ENCODE peak calls at places on chromosome 5, in four cellular contexts. One of them, this sample, is unnamed.

GRCh38 chr5:14503017-14503680 is 78.4 kb upstream of the OTULINL start:
- DNase-seq in PC-3: no peak
- DNase-seq in GM12878: no peak
- DNase-seq in psoas muscle: no peak
- DNase-seq in this sample: no peak

GRCh38 chr5:134526483-134527155 is 1.1 kb downstream of the JADE2 start:
- DNase-seq in GM12878: no peak
- DNase-seq in PC-3: peak; percentile 72
- DNase-seq in psoas muscle: peak; percentile 90
- DNase-seq in this sample: peak; percentile 95

GRCh38 chr5:23343121-23343520 is 164.3 kb upstream of the PRDM9 start:
- DNase-seq in psoas muscle: no peak
- DNase-seq in GM12878: no peak
- DNase-seq in PC-3: no peak
- DNase-seq in this sample: no peak

GRCh38 chr5:97923997-97924396 is 741.0 kb upstream of the RIOK2 start:
- DNase-seq in GM12878: peak; percentile 45
- DNase-seq in psoas muscle: no peak
- DNase-seq in PC-3: no peak
- DNase-seq in this sample: no peak

GRCh38 chr5:168128556-168128955 is 162.9 kb upstream of the WWC1 start:
- DNase-seq in PC-3: no peak
- DNase-seq in GM12878: no peak
- DNase-seq in psoas muscle: no peak
- DNase-seq in this sample: no peak

GRCh38 chr5:123178693-123179092 is 89.7 kb downstream of the PRDM6 start:
- DNase-seq in psoas muscle: no peak
- DNase-seq in GM12878: no peak
- DNase-seq in PC-3: no peak
- DNase-seq in this sample: no peak

GRCh38 chr5:1554410-1554967 is 30.7 kb upstream of the LPCAT1 start:
- DNase-seq in PC-3: no peak
- DNase-seq in psoas muscle: no peak
- DNase-seq in GM12878: no peak
- DNase-seq in this sample: no peak

GRCh38 chr5:171523781-171524180 is 104.3 kb downstream of the FGF18 start:
- DNase-seq in PC-3: no peak
- DNase-seq in psoas muscle: no peak
- DNase-seq in GM12878: no peak
- DNase-seq in this sample: no peak

GRCh38 chr5:173847102-173847501 is 41.0 kb upstream of the CPEB4 start:
- DNase-seq in GM12878: no peak
- DNase-seq in PC-3: no peak
- DNase-seq in psoas muscle: no peak
- DNase-seq in this sample: no peak

GRCh38 chr5:58800410-58800809 is 217.5 kb downstream of the RAB3C start:
- DNase-seq in GM12878: no peak
- DNase-seq in psoas muscle: no peak
- DNase-seq in PC-3: no peak
- DNase-seq in this sample: peak; percentile 24

GRCh38 chr5:53339962-53340540 is 140.4 kb upstream of the FST start:
- DNase-seq in GM12878: no peak
- DNase-seq in psoas muscle: no peak
- DNase-seq in PC-3: no peak
- DNase-seq in this sample: no peak

GRCh38 chr5:116759860-116760644 is 185.4 kb upstream of the SEMA6A start:
- DNase-seq in GM12878: no peak
- DNase-seq in PC-3: no peak
- DNase-seq in psoas muscle: peak; percentile 76
- DNase-seq in this sample: no peak

GRCh38 chr5:137624786-137625349 is 111.0 kb downstream of the KLHL3 start:
- DNase-seq in psoas muscle: peak; percentile 57
- DNase-seq in GM12878: no peak
- DNase-seq in PC-3: no peak
- DNase-seq in this sample: no peak

GRCh38 chr5:100877277-100877676 is 25.8 kb downstream of the ST8SIA4 start:
- DNase-seq in psoas muscle: no peak
- DNase-seq in PC-3: peak; percentile 77
- DNase-seq in GM12878: no peak
- DNase-seq in this sample: no peak

GRCh38 chr5:135433626-135434426 is 13.3 kb downstream of the DCANP1 start:
- DNase-seq in GM12878: no peak
- DNase-seq in psoas muscle: peak; percentile 75
- DNase-seq in PC-3: no peak
- DNase-seq in this sample: no peak

GRCh38 chr5:107381189-107381856 is 289.4 kb downstream of the EFNA5 start:
- DNase-seq in GM12878: no peak
- DNase-seq in psoas muscle: peak; percentile 68
- DNase-seq in PC-3: peak; percentile 83
- DNase-seq in this sample: no peak

GRCh38 chr5:32390819-32391591 is 53.5 kb downstream of the ZFR start:
- DNase-seq in psoas muscle: no peak
- DNase-seq in GM12878: no peak
- DNase-seq in PC-3: no peak
- DNase-seq in this sample: no peak

GRCh38 chr5:135345945-135346731 is 52.9 kb downstream of the MACROH2A1 start:
- DNase-seq in PC-3: no peak
- DNase-seq in GM12878: no peak
- DNase-seq in psoas muscle: no peak
- DNase-seq in this sample: no peak

GRCh38 chr5:5645891-5646290 is 223.4 kb downstream of the ICE1 start:
- DNase-seq in psoas muscle: no peak
- DNase-seq in PC-3: peak; percentile 75
- DNase-seq in GM12878: no peak
- DNase-seq in this sample: no peak

GRCh38 chr5:97764700-97765099 is 581.7 kb upstream of the RIOK2 start:
- DNase-seq in GM12878: no peak
- DNase-seq in psoas muscle: no peak
- DNase-seq in PC-3: peak; percentile 86
- DNase-seq in this sample: no peak

GRCh38 chr5:167639213-167639612 is 652.2 kb upstream of the WWC1 start:
- DNase-seq in PC-3: peak; percentile 33
- DNase-seq in psoas muscle: no peak
- DNase-seq in GM12878: no peak
- DNase-seq in this sample: no peak

GRCh38 chr5:88727705-88728313 is 155.2 kb downstream of the MEF2C start:
- DNase-seq in psoas muscle: no peak
- DNase-seq in PC-3: peak; percentile 61
- DNase-seq in GM12878: no peak
- DNase-seq in this sample: no peak

GRCh38 chr5:74040065-74040551 is 414.1 kb downstream of the ARHGEF28 start:
- DNase-seq in psoas muscle: no peak
- DNase-seq in PC-3: peak; percentile 56
- DNase-seq in GM12878: no peak
- DNase-seq in this sample: no peak

DNA sequence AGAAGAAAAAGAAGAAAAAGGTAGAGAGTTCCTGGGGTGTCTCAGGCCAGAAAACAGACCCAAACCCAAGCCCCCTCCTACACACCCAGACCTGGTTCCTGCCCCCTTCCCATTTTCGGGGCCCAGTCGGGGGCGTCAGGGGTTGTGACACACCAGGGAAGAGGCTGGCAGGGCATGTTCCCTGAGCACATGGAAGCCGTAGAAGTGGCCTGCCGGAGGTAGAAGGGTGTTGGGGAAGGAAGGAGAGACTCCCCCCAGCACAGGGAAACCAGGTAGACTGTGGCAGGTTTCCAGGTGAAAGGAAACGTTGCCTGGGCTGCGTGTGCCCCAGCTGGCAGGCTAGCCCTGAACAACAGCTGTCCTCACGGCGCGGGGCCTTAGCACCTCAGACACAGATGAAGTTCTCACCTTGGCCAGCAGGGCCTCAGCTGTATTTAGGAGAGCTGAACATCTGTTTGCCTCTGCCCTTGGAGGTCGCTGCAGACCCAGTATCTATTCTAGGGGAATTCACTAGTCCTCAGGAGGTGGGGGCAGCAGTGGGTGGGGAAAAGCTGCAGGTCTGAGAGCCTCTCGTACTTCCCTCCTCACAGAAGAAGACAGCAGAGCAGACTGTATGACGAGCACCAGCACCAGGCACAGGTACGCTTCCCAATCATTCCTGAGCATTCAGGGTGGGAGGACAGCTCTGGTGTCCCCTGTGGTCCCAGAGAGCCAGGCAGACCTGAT is 14.1 kb downstream of the CD74 start:
- DNase-seq in PC-3: no peak
- DNase-seq in psoas muscle: no peak
- DNase-seq in GM12878: no peak
- DNase-seq in this sample: no peak
- TF ChIP-seq CTCF in PC-3: peak; percentile 31
- TF ChIP-seq CTCF in psoas muscle: peak; percentile 20
- TF ChIP-seq CTCF in GM12878: peak; percentile 74
- TF ChIP-seq CTCF in this sample: no peak

GRCh38 chr5:132781029-132781428 is 4.0 kb upstream of the SEPTIN8 start:
- DNase-seq in psoas muscle: no peak
- DNase-seq in GM12878: no peak
- DNase-seq in PC-3: no peak
- DNase-seq in this sample: no peak

GRCh38 chr5:132778856-132779255 is 1.8 kb upstream of the SEPTIN8 start:
- DNase-seq in GM12878: no peak
- DNase-seq in PC-3: no peak
- DNase-seq in psoas muscle: no peak
- DNase-seq in this sample: no peak

GRCh38 chr5:132780577-132780976 is 3.5 kb upstream of the SEPTIN8 start:
- DNase-seq in PC-3: no peak
- DNase-seq in GM12878: no peak
- DNase-seq in psoas muscle: no peak
- DNase-seq in this sample: no peak

GRCh38 chr5:132778129-132778528 is 1.1 kb upstream of the SEPTIN8 start:
- DNase-seq in PC-3: no peak
- DNase-seq in GM12878: no peak
- DNase-seq in psoas muscle: no peak
- DNase-seq in this sample: no peak

DNA sequence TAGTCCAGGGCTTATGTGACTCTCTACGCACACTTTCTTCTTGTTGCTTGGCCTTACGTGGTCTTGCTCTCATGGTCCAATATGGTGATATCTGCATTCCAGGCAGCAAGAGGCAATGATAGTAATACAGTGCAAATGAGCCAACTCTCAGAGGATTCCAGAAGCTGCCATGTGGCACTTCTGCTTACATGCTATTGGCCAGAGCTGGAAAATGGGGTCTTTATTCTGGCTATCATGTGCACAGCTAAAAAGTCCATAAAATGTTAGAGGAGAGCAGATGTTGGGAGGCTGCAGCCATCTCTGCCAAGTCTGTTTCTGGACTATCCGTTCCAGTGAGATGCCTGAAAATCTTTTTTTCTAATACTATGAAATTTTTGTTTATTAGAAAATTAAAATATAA is 2.9 kb upstream of the SEPTIN8 start:
- DNase-seq in GM12878: no peak
- DNase-seq in psoas muscle: no peak
- DNase-seq in PC-3: no peak
- DNase-seq in this sample: no peak
- H3K27me3 ChIP-seq in GM12878: no peaks in the 10 kb centered on the region
- H3K27me3 ChIP-seq in psoas muscle: no peaks in the 10 kb centered on the region
- H3K27me3 ChIP-seq in PC-3: no peaks in the 10 kb centered on the region
- H3K27me3 ChIP-seq in this sample: no peaks in the 10 kb centered on the region

GRCh38 chr5:34538026-34538672 is 118.0 kb upstream of the RAI14 start:
- DNase-seq in psoas muscle: no peak
- DNase-seq in PC-3: peak; percentile 43
- DNase-seq in GM12878: no peak
- DNase-seq in this sample: no peak
- TF ChIP-seq CTCF in psoas muscle: peak; percentile 15
- TF ChIP-seq CTCF in PC-3: peak; percentile 60
- TF ChIP-seq CTCF in GM12878: peak; percentile 51
- TF ChIP-seq CTCF in this sample: peak; percentile 27

DNA sequence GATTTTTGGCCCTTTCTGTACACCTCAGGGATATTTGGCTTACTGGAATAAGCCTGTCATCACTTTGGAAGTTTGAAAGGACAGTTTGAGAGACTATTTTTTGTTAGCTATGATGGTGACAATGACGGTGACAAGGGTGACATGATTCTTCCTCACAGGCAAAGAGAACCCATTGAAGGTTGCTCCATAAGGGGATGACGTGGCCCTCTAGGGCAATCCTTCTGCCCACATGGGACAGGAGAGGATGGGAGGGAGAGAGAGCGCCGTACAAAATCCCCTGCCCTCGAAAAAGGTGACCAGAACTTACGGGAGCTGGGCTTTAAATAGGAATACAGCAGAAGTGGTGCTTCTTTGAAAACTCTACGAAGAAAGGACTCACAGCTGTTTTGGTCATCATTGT is 22.6 kb downstream of the HRH2 start:
- DNase-seq in PC-3: no peak
- DNase-seq in psoas muscle: peak; percentile 7
- DNase-seq in GM12878: no peak
- DNase-seq in this sample: no peak
- H3K27me3 ChIP-seq in PC-3: peaks cover 80% of the 10 kb centered on the region
- H3K27me3 ChIP-seq in psoas muscle: no peaks in the 10 kb centered on the region
- H3K27me3 ChIP-seq in GM12878: no peaks in the 10 kb centered on the region
- H3K27me3 ChIP-seq in this sample: no peaks in the 10 kb centered on the region

DNA sequence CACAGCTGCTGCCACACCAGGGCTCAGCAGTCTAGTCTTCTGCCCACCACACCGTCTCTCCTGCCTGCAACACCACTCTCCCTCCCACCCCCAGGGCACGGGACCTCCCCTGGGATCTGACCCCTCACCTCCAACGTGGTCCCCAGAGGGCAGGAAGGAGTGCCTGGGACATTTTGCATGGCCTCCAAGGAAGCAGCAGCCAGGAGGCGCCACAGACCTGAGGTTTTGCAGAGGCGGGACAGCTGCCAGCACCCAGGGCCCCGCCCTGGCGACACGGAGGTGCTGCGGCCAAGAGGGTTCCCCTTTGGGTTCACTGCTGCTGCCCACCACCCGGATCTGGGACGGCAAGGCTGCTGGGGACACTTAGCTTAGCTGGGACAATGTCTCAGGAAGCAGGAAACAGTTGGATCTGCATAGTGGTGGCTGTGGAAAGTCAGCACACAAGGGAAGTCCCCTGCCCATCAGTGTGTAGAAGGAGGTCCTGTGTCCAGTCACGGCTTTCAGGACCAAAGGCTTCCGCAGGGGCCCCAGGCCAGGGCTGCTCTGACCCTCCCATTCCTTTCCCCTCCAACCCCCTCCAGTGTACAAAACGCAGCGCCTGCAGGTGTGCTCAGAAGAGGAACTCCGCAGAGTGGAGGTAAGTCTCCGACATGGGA is 13.8 kb downstream of the PROP1 start:
- DNase-seq in psoas muscle: no peak
- DNase-seq in GM12878: no peak
- DNase-seq in PC-3: peak; percentile 50
- DNase-seq in this sample: no peak
- TF ChIP-seq CTCF in psoas muscle: peak; percentile 16
- TF ChIP-seq CTCF in GM12878: no peak
- TF ChIP-seq CTCF in PC-3: peak; percentile 71
- TF ChIP-seq CTCF in this sample: no peak